ENCODE peak calls at places on chromosomes 5 and 9, in five cellular contexts. W is cardiac muscle cell; P is islet precursor cell; I is stimulated activated CD4-positive, alpha-beta T cell treated with anti-CD3 and anti-CD28 coated beads, Interleukin-1b, Interleukin-23, amount 100 ng/mL, for 4 hours; F is left lung. N is an unnamed sample.

GRCh38 chr5:176890455-176891330 is 8.5 kb downstream of the HK3 start:
- DNase-seq in W (no peak), P (peak; percentile 30), I (no peak), F (no peak), N (no peak)

GRCh38 chr9:124392855-124393460 is 22.3 kb downstream of the PSMB7 start:
- DNase-seq in W (peak; percentile 55), P (peak; percentile 81), I (no peak), F (no peak), N (no peak)

GRCh38 chr9:93677641-93678136 is 101.3 kb downstream of the PHF2 start:
- DNase-seq in W (no peak), P (peak; percentile 42), I (no peak), F (peak; percentile 28), N (no peak)

GRCh38 chr9:16869961-16870605 is 387 bp downstream of the BNC2 start:
- DNase-seq in W (peak; percentile 35), P (peak; percentile 62), I (no peak), F (no peak), N (no peak)

GRCh38 chr5:155631116-155631515 is 617.6 kb downstream of the KIF4B start:
- DNase-seq in W (no peak), P (peak; percentile 75), I (no peak), F (no peak), N (no peak)

GRCh38 chr9:16901589-16901988 is 31.1 kb upstream of the BNC2 start:
- DNase-seq in W (peak; percentile 34), P (no peak), I (no peak), F (no peak), N (no peak)

GRCh38 chr9:96868709-96869108 is 14.4 kb upstream of the ZNF782 start:
- DNase-seq in W (no peak), P (no peak), I (no peak), F (no peak), N (no peak)

GRCh38 chr5:69512740-69513260 is 20.2 kb downstream of the OCLN start:
- DNase-seq in W (peak; percentile 75), P (no peak), I (no peak), F (no peak), N (no peak)

GRCh38 chr5:60488466-60489130 is 211.4 kb downstream of the DEPDC1B start:
- DNase-seq in W (no peak), P (no peak), I (no peak), F (no peak), N (no peak)

GRCh38 chr9:14419302-14419937 is 105.5 kb upstream of the NFIB start:
- DNase-seq in W (no peak), P (no peak), I (no peak), F (no peak), N (no peak)

GRCh38 chr5:32687167-32687831 is 23.8 kb upstream of the NPR3 start:
- DNase-seq in W (peak; percentile 68), P (no peak), I (no peak), F (no peak), N (no peak)

GRCh38 chr9:104944356-104944755 is 16.4 kb upstream of the ABCA1 start:
- DNase-seq in W (no peak), P (no peak), I (no peak), F (no peak), N (no peak)

GRCh38 chr5:25554077-25554476 is 909.3 kb upstream of the CDH10 start:
- DNase-seq in W (no peak), P (no peak), I (no peak), F (no peak), N (no peak)

GRCh38 chr5:159099049-159099760 is 511 bp downstream of the EBF1 start:
- DNase-seq in W (peak; percentile 75), P (peak; percentile 64), I (no peak), F (no peak), N (no peak)

GRCh38 chr5:135693371-135693955 is 114.7 kb upstream of the CXCL14 start:
- DNase-seq in W (no peak), P (no peak), I (no peak), F (no peak), N (no peak)